ENCODE peak calls at places on chromosomes 6 and 20, in seven cellular contexts. Z is adrenal gland, I is mesendoderm, N is neural progenitor cell, F is Panc1, Y is cardiac muscle cell, A is right cardiac atrium. D is an unnamed sample. For H3K4me1, the result is how much of the 10 kb centered on the place peaks cover.

GRCh38 chr20:16437387-16437990 is 135.8 kb downstream of the KIF16B start:
- DNase-seq in Z (no peak), I (no peak), N (no peak), F (no peak), Y (no peak), A (no peak), D (no peak)

GRCh38 chr20:35617397-35618031 is 1.9 kb downstream of the SPAG4 start:
- DNase-seq in Z (peak), I (peak), N (peak), F (no peak), Y (peak), A (peak), D (no peak)

GRCh38 chr6:152698692-152699091 is 995 bp downstream of the MYCT1 start:
- DNase-seq in Z (no peak), I (no peak), N (no peak), F (no peak), Y (no peak), A (no peak), D (no peak)

GRCh38 chr6:111550953-111551352 is 54.7 kb downstream of the TRAF3IP2 start:
- DNase-seq in Z (no peak), I (no peak), N (no peak), F (no peak), Y (no peak), A (no peak), D (no peak)

GRCh38 chr20:58040447-58041290 is 187.8 kb downstream of the ANKRD60 start:
- DNase-seq in Z (no peak), I (peak), N (peak), F (no peak), Y (no peak), A (no peak), D (no peak)

GRCh38 chr6:13194852-13195251 is 133.5 kb downstream of the TBC1D7 start:
- DNase-seq in Z (peak), I (peak), N (peak), F (peak), Y (peak), A (peak), D (peak)

GRCh38 chr6:146892613-146893401 is 294.0 kb downstream of the ADGB start:
- DNase-seq in Z (no peak), I (peak), N (no peak), F (no peak), Y (peak), A (no peak), D (no peak)

GRCh38 chr6:13554929-13555333 is 19.5 kb upstream of the SIRT5 start:
- DNase-seq in Z (no peak), I (peak), N (peak), F (no peak), Y (peak), A (peak), D (no peak)

GRCh38 chr6:32882879-32883250 is 28.9 kb downstream of the PSMB9 start:
- DNase-seq in Z (no peak), I (no peak), N (no peak), F (no peak), Y (peak), A (no peak), D (no peak)

GRCh38 chr6:40681622-40682021 is 94.5 kb upstream of the LRFN2 start:
- DNase-seq in Z (no peak), I (no peak), N (no peak), F (no peak), Y (no peak), A (no peak), D (no peak)
- H3K4me3 ChIP-seq in Z (no peak), I (no peak), N (no peak), F (no peak), Y (no peak), A (no peak), D (no peak)

GRCh38 chr6:28384143-28384533 is 15.4 kb downstream of the ZSCAN12 start:
- DNase-seq in Z (no peak), I (no peak), N (no peak), F (no peak), Y (no peak), A (no peak), D (no peak)
- H3K27ac ChIP-seq in Z (peak), I (no peak), N (no peak), F (peak), Y (peak), A (no peak), D (no peak)

GRCh38 chr20:15387228-15387627 is 1049.8 kb upstream of the FLRT3 start:
- DNase-seq in Z (no peak), I (no peak), N (no peak), F (no peak), Y (no peak), A (no peak), D (no peak)
- H3K4me1 ChIP-seq in Z (under half), I (under half), N (under half), F (under half), Y (under half), A (under half), D (under half)

DNA sequence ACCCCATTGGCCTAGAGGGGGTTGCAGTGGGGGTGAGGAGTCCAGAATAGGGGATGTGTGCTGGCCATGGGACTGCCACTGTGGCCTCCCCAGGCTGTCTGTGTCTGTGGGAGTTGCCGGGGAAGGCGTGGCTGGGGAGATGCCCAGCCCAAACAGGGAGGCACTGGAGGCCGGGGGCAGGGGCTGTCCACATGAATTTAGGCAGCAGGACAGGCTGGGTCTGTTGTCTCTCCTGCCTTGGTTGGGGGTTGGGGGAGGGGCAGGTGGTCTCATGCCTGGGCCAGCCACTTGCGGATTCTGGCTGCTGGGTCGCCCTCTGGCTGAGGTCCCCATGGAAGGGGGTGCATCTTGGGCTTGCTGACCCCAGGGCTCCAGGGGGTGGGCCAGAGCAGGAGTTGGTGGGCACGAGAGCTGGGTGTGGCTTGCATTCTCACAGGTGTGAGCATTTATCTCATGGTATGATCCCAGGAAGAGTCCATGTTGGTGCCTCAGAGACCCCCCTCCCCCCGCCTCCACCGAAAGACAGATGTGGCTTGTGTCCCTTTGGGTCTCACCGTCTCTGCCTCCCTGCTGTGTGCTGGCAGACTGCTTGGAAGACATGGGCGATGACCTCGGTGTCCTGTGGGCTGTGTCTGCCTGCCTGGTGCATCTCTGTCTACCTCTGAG is 4.0 kb downstream of the SOX18 start:
- DNase-seq in Z (no peak), I (no peak), N (no peak), F (no peak), Y (no peak), A (peak), D (no peak)
- H3K4me3 ChIP-seq in Z (no peak), I (no peak), N (no peak), F (no peak), Y (no peak), A (no peak), D (no peak)

GRCh38 chr20:41308726-41309413 is 8.7 kb downstream of the ZHX3 start:
- DNase-seq in Z (no peak), I (no peak), N (no peak), F (no peak), Y (peak), A (no peak), D (no peak)
- H3K27ac ChIP-seq in Z (peak), I (no peak), N (no peak), F (no peak), Y (no peak), A (peak), D (no peak)

DNA sequence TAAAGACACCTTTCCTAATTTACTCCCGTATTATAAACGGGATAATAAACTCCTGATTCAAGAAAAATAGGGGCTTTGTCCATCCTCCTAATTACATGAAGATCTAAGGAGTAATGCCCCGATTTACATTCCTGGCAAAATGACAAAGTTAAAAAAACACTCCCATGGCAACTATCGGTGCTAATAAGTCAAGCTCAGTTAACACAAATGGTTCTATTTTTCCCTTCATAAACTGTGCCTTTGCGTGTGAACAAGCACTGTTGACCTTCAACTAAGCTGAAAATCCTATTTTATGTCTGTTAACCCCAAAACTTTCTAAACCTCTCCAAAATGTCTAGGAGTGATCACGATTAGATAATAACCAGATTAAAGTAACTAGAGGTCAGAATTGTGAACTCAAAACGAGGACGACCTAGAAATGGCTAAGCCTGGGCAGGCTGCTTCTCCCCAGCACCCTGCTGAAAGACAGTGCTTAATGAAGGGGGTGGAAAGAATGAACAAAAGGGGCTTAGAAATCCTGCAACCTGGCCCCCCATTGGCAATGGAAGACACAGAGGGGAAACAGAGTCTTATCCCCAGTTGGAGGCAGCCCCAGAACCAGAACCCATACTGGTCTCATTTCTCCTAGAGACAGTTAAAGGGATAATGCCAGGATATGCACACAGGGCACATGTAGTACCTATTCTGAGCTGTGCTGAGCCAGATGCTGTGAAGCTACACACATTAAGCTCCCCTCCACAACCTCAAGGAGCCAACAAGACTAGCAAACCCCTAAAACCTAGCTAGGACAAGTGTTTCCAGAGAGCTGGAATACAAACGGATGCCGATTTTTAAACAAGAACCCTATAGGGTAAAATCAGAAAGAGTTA is 23.0 kb downstream of the SLC23A2 start:
- DNase-seq in Z (no peak), I (no peak), N (peak), F (no peak), Y (peak), A (no peak), D (no peak)
- H3K4me1 ChIP-seq in Z (half or more), I (under half), N (under half), F (under half), Y (under half), A (under half), D (under half)

DNA sequence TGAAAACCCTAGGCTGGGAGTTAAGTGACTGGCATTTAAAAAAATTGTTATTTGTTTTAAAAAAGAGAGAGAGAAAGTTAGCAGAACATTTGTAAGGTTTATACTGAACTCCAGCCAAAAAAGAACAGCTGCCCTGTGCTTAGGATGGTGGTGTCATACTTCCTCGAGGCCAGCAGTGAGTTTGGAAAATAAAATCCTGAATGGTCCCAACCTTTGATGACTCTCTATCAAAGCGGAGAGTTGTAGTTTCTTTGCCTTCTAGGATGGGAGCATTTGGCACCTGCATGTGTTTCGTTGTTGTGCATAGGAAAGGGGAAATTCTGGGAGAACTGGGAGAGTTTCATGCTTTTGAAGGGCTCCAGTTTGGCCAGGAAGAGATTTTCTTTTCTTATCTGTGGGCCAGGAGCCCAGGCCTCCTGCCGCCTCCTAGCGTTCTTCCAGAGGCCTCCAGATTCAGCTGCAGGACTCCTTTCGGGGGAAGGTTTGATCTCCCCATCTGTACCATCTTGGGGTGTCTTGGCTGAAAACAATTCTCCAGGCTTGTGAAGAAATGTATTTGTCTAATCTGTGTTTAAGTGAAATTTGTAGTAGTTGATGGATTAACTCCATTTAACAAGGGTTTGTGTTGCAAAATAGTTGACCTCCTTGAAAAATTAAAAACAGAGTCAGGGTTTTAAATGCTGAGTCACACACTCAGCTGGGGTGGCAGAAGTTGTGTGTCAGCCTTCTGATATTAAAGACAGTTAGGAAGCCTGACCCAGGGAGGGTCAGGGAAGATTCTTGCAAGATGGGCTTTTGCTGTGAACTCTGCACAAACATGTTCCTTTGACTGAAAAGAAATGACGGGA is 63.4 kb downstream of the TXNDC5 start:
- DNase-seq in Z (peak), I (peak), N (no peak), F (no peak), Y (peak), A (no peak), D (no peak)
- H3K4me3 ChIP-seq in Z (no peak), I (no peak), N (no peak), F (no peak), Y (no peak), A (no peak), D (no peak)